ENCODE peak calls at places on chromosomes 11 and 22, in four cellular contexts. U is HCT116, C is OCI-LY7, R is mammary epithelial cell. Z is an unnamed sample.

GRCh38 chr11:119344291-119345010 is 2.1 kb downstream of the MFRP start:
- DNase-seq in U (no peak), C (no peak), R (no peak), Z (no peak)

GRCh38 chr22:36641902-36642640 is 61.5 kb downstream of the CACNG2 start:
- DNase-seq in U (no peak), C (no peak), R (peak; percentile 88), Z (no peak)

GRCh38 chr11:102761646-102762238 is 18.7 kb downstream of the MMP10 start:
- DNase-seq in U (no peak), C (no peak), R (no peak), Z (no peak)

GRCh38 chr11:4979021-4979420 is 15.6 kb upstream of the OR51L1 start:
- DNase-seq in U (no peak), C (no peak), R (no peak), Z (no peak)

GRCh38 chr11:100849009-100849913 is 162.2 kb downstream of the ARHGAP42 start:
- DNase-seq in U (no peak), C (no peak), R (no peak), Z (no peak)

GRCh38 chr22:30882974-30883533 is 85.5 kb downstream of the MORC2 start:
- DNase-seq in U (no peak), C (no peak), R (no peak), Z (no peak)

GRCh38 chr11:117020873-117021564 is 77.2 kb downstream of the SIK3 start:
- DNase-seq in U (no peak), C (no peak), R (no peak), Z (no peak)

GRCh38 chr22:37077802-37078448 is 26.4 kb downstream of the KCTD17 start:
- DNase-seq in U (peak; percentile 26), C (peak; percentile 68), R (peak; percentile 7), Z (peak; percentile 82)

GRCh38 chr11:118908931-118909618 is 16.7 kb downstream of the BCL9L start:
- DNase-seq in U (no peak), C (no peak), R (peak; percentile 23), Z (no peak)

GRCh38 chr11:95262994-95263764 is 32.2 kb upstream of the SESN3 start:
- DNase-seq in U (no peak), C (no peak), R (no peak), Z (peak; percentile 60)

GRCh38 chr11:65492637-65493366 is 6.0 kb upstream of the MALAT1 start:
- DNase-seq in U (no peak), C (peak; percentile 57), R (peak; percentile 82), Z (no peak)

GRCh38 chr11:2250485-2250884 is 19.9 kb downstream of the ASCL2 start:
- DNase-seq in U (no peak), C (no peak), R (no peak), Z (no peak)

GRCh38 chr11:20156280-20156875 is 3.9 kb downstream of the DBX1 start:
- DNase-seq in U (no peak), C (no peak), R (no peak), Z (no peak)

GRCh38 chr22:36329217-36330078 is 58.3 kb downstream of the MYH9 start:
- DNase-seq in U (peak; percentile 52), C (peak; percentile 5), R (peak; percentile 97), Z (no peak)

GRCh38 chr11:27234043-27234668 is 128.9 kb downstream of the CCDC34 start:
- DNase-seq in U (no peak), C (peak; percentile 82), R (peak; percentile 80), Z (peak; percentile 95)

GRCh38 chr11:88179966-88180629 is 4.9 kb upstream of the RAB38 start:
- DNase-seq in U (no peak), C (no peak), R (peak; percentile 91), Z (no peak)

GRCh38 chr11:95989780-95990179 is 65.9 kb upstream of the MTMR2 start:
- DNase-seq in U (no peak), C (no peak), R (no peak), Z (no peak)

GRCh38 chr22:38191746-38192474 is 9.9 kb upstream of the MAFF start:
- DNase-seq in U (no peak), C (no peak), R (no peak), Z (no peak)

GRCh38 chr11:2107941-2108630 is 31.1 kb downstream of the IGF2 start:
- DNase-seq in U (no peak), C (no peak), R (no peak), Z (no peak)

GRCh38 chr22:27084130-27084529 is 426.7 kb downstream of the MIAT start:
- DNase-seq in U (no peak), C (no peak), R (no peak), Z (no peak)

GRCh38 chr11:22244986-22245592 is 52.2 kb downstream of the ANO5 start:
- DNase-seq in U (peak; percentile 15), C (peak; percentile 44), R (peak; percentile 12), Z (peak; percentile 77)

GRCh38 chr11:128928400-128928799 is 14.3 kb downstream of the TP53AIP1 start:
- DNase-seq in U (no peak), C (peak; percentile 11), R (no peak), Z (no peak)

GRCh38 chr22:32545801-32546200 is 71.2 kb downstream of the FBXO7 start:
- DNase-seq in U (no peak), C (no peak), R (no peak), Z (no peak)

GRCh38 chr22:49969751-49970527 is 9.4 kb downstream of the PIM3 start:
- DNase-seq in U (no peak), C (no peak), R (no peak), Z (no peak)

GRCh38 chr11:112279901-112280267 is 19.2 kb upstream of the PLET1 start:
- DNase-seq in U (no peak), C (peak; percentile 74), R (peak; percentile 14), Z (peak; percentile 79)

GRCh38 chr11:83035070-83035854 is 36.4 kb downstream of the RAB30 start:
- DNase-seq in U (no peak), C (peak; percentile 81), R (peak; percentile 41), Z (peak; percentile 90)

GRCh38 chr11:113153847-113154246 is 160.5 kb upstream of the TTC12 start:
- DNase-seq in U (no peak), C (no peak), R (no peak), Z (no peak)

GRCh38 chr11:132821027-132821426 is 711.3 kb downstream of the OPCML start:
- DNase-seq in U (no peak), C (no peak), R (peak; percentile 5), Z (no peak)

GRCh38 chr22:38788417-38788816 is 5.5 kb downstream of the DNAL4 start:
- DNase-seq in U (no peak), C (no peak), R (peak; percentile 26), Z (no peak)

GRCh38 chr11:39817248-39817647 is 1642.2 kb downstream of the LRRC4C start:
- DNase-seq in U (no peak), C (no peak), R (no peak), Z (no peak)

GRCh38 chr11:8638300-8638699 is 44.2 kb downstream of the TRIM66 start:
- DNase-seq in U (no peak), C (no peak), R (no peak), Z (no peak)

GRCh38 chr11:25691959-25692358 is 640.0 kb upstream of the ANO3 start:
- DNase-seq in U (no peak), C (no peak), R (no peak), Z (no peak)

GRCh38 chr11:35030716-35031213 is 108.2 kb upstream of the CD44 start:
- DNase-seq in U (peak; percentile 87), C (no peak), R (peak; percentile 97), Z (no peak)

GRCh38 chr22:17336061-17336460 is 33.2 kb upstream of the CECR2 start:
- DNase-seq in U (no peak), C (no peak), R (no peak), Z (peak; percentile 79)

GRCh38 chr22:36334838-36335603 is 52.7 kb downstream of the MYH9 start:
- DNase-seq in U (no peak), C (no peak), R (peak; percentile 76), Z (no peak)

GRCh38 chr11:10375280-10376048 is 70.6 kb downstream of the ADM start:
- DNase-seq in U (no peak), C (no peak), R (peak; percentile 36), Z (no peak)

GRCh38 chr11:32288276-32288675 is 147.1 kb downstream of the WT1 start:
- DNase-seq in U (no peak), C (no peak), R (no peak), Z (no peak)

GRCh38 chr11:36500315-36500721 is 9.8 kb downstream of the TRAF6 start:
- DNase-seq in U (no peak), C (no peak), R (peak; percentile 87), Z (peak; percentile 52)

GRCh38 chr11:126514061-126514713 is 158.7 kb downstream of the ST3GAL4 start:
- DNase-seq in U (no peak), C (no peak), R (no peak), Z (no peak)

GRCh38 chr11:67366546-67366945 is 6.9 kb downstream of the CLCF1 start:
- DNase-seq in U (no peak), C (no peak), R (no peak), Z (no peak)

GRCh38 chr11:67367014-67367835 is 6.2 kb downstream of the CLCF1 start:
- DNase-seq in U (no peak), C (no peak), R (no peak), Z (no peak)

GRCh38 chr11:67365756-67366384 is 7.5 kb downstream of the CLCF1 start:
- DNase-seq in U (no peak), C (no peak), R (no peak), Z (no peak)

GRCh38 chr11:67364783-67365525 is 8.4 kb downstream of the CLCF1 start:
- DNase-seq in U (no peak), C (peak; percentile 82), R (no peak), Z (no peak)

DNA sequence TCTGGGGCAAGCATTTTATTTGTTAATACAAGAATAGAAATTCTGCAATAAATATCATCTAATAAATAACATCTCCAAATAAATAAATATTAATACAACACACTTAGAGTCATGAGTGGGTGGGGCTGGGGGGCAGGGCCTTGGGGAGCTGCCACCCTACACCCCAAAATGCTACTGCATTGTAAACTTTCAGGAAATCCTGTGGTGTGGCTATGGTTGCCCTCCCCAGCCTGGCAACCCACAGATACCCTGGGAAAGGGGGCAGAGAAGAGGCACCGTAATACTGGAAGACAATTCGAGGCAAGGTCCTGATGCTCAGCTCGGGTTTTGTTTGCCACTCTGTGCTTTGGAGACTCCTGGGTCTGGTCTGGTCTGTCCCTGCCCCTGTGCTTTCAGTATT is 9.2 kb downstream of the CLCF1 start:
- DNase-seq in U (no peak), C (no peak), R (no peak), Z (no peak)
- H3K27ac ChIP-seq in U (no peak overlapping the region), C (peak overlapping the region; percentile 50), R (no peak overlapping the region), Z (peak overlapping the region; percentile 67)

GRCh38 chr11:61956191-61957027 is 6.3 kb downstream of the BEST1 start:
- DNase-seq in U (no peak), C (no peak), R (no peak), Z (no peak)

GRCh38 chr11:61954106-61955030 is 4.2 kb downstream of the BEST1 start:
- DNase-seq in U (no peak), C (no peak), R (no peak), Z (no peak)

GRCh38 chr11:61952882-61953281 is 2.7 kb downstream of the BEST1 start:
- DNase-seq in U (no peak), C (no peak), R (no peak), Z (no peak)

GRCh38 chr11:61955416-61956135 is 5.4 kb downstream of the BEST1 start:
- DNase-seq in U (no peak), C (no peak), R (no peak), Z (no peak)

GRCh38 chr11:61955031-61955415 is 4.9 kb downstream of the BEST1 start:
- DNase-seq in U (no peak), C (no peak), R (peak; percentile 21), Z (no peak)
- H4K20me1 ChIP-seq in U (no peaks in the 10 kb centered on the region), C (no peaks in the 10 kb centered on the region), R (no peaks in the 10 kb centered on the region), Z (no peaks in the 10 kb centered on the region)

GRCh38 chr11:33539659-33540249 is 160.9 kb downstream of the C11orf91 start:
- DNase-seq in U (no peak), C (peak; percentile 37), R (no peak), Z (no peak)
- H3K27ac ChIP-seq in U (no peak overlapping the region), C (peak overlapping the region; percentile 76), R (no peak overlapping the region), Z (no peak overlapping the region)

GRCh38 chr11:130087294-130087926 is 17.7 kb downstream of the APLP2 start:
- DNase-seq in U (no peak), C (no peak), R (no peak), Z (no peak)
- H4K20me1 ChIP-seq in U (no peaks in the 10 kb centered on the region), C (peaks cover 20% of the 10 kb centered on the region), R (no peaks in the 10 kb centered on the region), Z (no peaks in the 10 kb centered on the region)

Z was measured in Karpas-422.